ENCODE peak calls at places on chromosomes 2 and 18, in five cellular contexts. A is iris pigment epithelial cell, T is heart right ventricle, R is cardiac muscle cell, D is HTR-8/SVneo. C is an unnamed sample.

GRCh38 chr2:1767939-1768691 is 23.8 kb upstream of the PXDN start:
- DNase-seq in D (no peak), A (no peak), T (no peak), R (no peak), C (no peak)

GRCh38 chr2:57981369-57981768 is 65.2 kb upstream of the VRK2 start:
- DNase-seq in R (no peak), D (peak; percentile 5), T (no peak), A (peak; percentile 66), C (peak; percentile 91)

GRCh38 chr18:39841133-39842041 is 2113.6 kb upstream of the PIK3C3 start:
- DNase-seq in D (peak; percentile 9), T (peak; percentile 4), R (peak; percentile 64), A (peak; percentile 83), C (peak; percentile 89)

GRCh38 chr2:231919341-231920035 is 6.7 kb downstream of the NPPC start:
- DNase-seq in R (no peak), A (no peak), T (no peak), D (no peak), C (no peak)

GRCh38 chr2:144827404-144827803 is 307.5 kb upstream of the ZEB2 start:
- DNase-seq in T (no peak), D (no peak), R (peak; percentile 48), A (no peak), C (no peak)

GRCh38 chr2:166895243-166895642 is 7.0 kb downstream of the XIRP2 start:
- DNase-seq in A (no peak), T (no peak), R (no peak), D (no peak), C (no peak)

GRCh38 chr18:75178376-75178775 is 30.6 kb downstream of the PTGR3 start:
- DNase-seq in R (no peak), A (no peak), T (no peak), D (no peak), C (no peak)

GRCh38 chr18:22813648-22814328 is 119.3 kb upstream of the RBBP8 start:
- DNase-seq in D (peak; percentile 18), T (no peak), R (peak; percentile 54), A (peak; percentile 70), C (peak; percentile 58)

GRCh38 chr2:145431181-145431951 is 911.4 kb upstream of the ZEB2 start:
- DNase-seq in T (no peak), A (no peak), R (peak; percentile 32), D (no peak), C (no peak)

GRCh38 chr2:128732976-128733431 is 414.3 kb upstream of the HS6ST1 start:
- DNase-seq in A (peak; percentile 98), R (no peak), T (no peak), D (no peak), C (peak; percentile 85)

GRCh38 chr2:170030040-170030439 is 147.9 kb upstream of the MYO3B start:
- DNase-seq in T (no peak), A (no peak), R (no peak), D (no peak), C (no peak)

GRCh38 chr2:3343012-3343411 is 34.6 kb downstream of the EIPR1 start:
- DNase-seq in R (no peak), T (no peak), D (no peak), A (no peak), C (no peak)

GRCh38 chr2:216389565-216389964 is 17.3 kb upstream of the MARCHF4 start:
- DNase-seq in A (peak; percentile 27), D (no peak), R (no peak), T (no peak), C (no peak)

GRCh38 chr18:45837283-45838070 is 12.0 kb downstream of the SIGLEC15 start:
- DNase-seq in A (peak; percentile 65), D (no peak), R (peak; percentile 76), T (peak; percentile 33), C (peak; percentile 37)

GRCh38 chr2:238598802-238599530 is 172.2 kb downstream of the ASB1 start:
- DNase-seq in R (no peak), D (no peak), A (no peak), T (no peak), C (no peak)

GRCh38 chr2:195094330-195094729 is 562.7 kb upstream of the SLC39A10 start:
- DNase-seq in T (no peak), D (no peak), A (peak; percentile 27), R (no peak), C (peak; percentile 31)

GRCh38 chr2:16365391-16365790 is 300.2 kb downstream of the CYRIA start:
- DNase-seq in D (no peak), A (no peak), T (no peak), R (no peak), C (no peak)

GRCh38 chr2:237473474-237474453 is 13.3 kb upstream of the MLPH start:
- DNase-seq in A (peak; percentile 79), R (no peak), D (no peak), T (peak; percentile 33), C (peak; percentile 88)

GRCh38 chr2:141911485-141912066 is 219.2 kb downstream of the LRP1B start:
- DNase-seq in T (no peak), R (peak; percentile 69), D (no peak), A (peak; percentile 36), C (peak; percentile 29)

GRCh38 chr2:70702711-70703395 is 65.1 kb downstream of the ADD2 start:
- DNase-seq in D (no peak), R (no peak), A (no peak), T (no peak), C (no peak)

GRCh38 chr2:229342376-229342775 is 71.3 kb upstream of the PID1 start:
- DNase-seq in D (peak; percentile 51), T (peak; percentile 15), A (peak; percentile 28), R (peak; percentile 35), C (peak; percentile 29)

GRCh38 chr2:10232096-10232815 is 70.4 kb upstream of the HPCAL1 start:
- DNase-seq in T (no peak), A (no peak), R (no peak), D (no peak), C (no peak)

GRCh38 chr2:74554821-74555531 is 456 bp downstream of the DOK1 start:
- DNase-seq in R (peak; percentile 74), D (peak; percentile 65), A (peak; percentile 54), T (peak; percentile 39), C (no peak)

GRCh38 chr2:46601328-46601963 is 122.1 kb downstream of the TMEM247 start:
- DNase-seq in A (peak; percentile 8), T (no peak), D (no peak), R (peak; percentile 14), C (peak; percentile 20)

GRCh38 chr2:97645112-97645699 is 656 bp upstream of the COX5B start:
- DNase-seq in D (no peak), R (no peak), T (no peak), A (peak; percentile 11), C (peak; percentile 20)

GRCh38 chr2:216701544-216701943 is 6.2 kb upstream of the IGFBP5 start:
- DNase-seq in R (no peak), A (no peak), T (no peak), D (no peak), C (no peak)

GRCh38 chr2:37569986-37570688 is 101.3 kb downstream of the CDC42EP3 start:
- DNase-seq in D (no peak), T (no peak), A (peak; percentile 53), R (no peak), C (peak; percentile 64)

GRCh38 chr2:31286961-31287550 is 53.1 kb downstream of the EHD3 start:
- DNase-seq in D (peak; percentile 42), A (peak; percentile 33), R (no peak), T (no peak), C (no peak)

GRCh38 chr2:168450752-168451151 is 5.3 kb upstream of the CERS6 start:
- DNase-seq in R (no peak), A (no peak), T (no peak), D (no peak), C (no peak)

C was measured in astrocyte of the spinal cord.